ENCODE peak calls at places on chromosomes 3 and 15, in ten cellular contexts. B is activated CD8-positive, alpha-beta memory T cell treated with anti-CD3 and anti-CD28 coated beads, Interleukin-2, amount 50 U/mL, for 48 hours; I is right cardiac atrium; E is NCI-H1092; K is CD4-positive, alpha-beta T cell; D is GM10248; P is H4; J is foreskin fibroblast; L is activated CD4-positive, alpha-beta T cell treated with anti-CD3 and anti-CD28 coated beads, Interleukin-2, amount 50 U/mL, for 4 hours; Z is pancreas. A is an unnamed sample.

GRCh38 chr3:171391432-171391831 is 68.8 kb downstream of the TNIK start:
- DNase-seq in L (no peak), D (no peak), B (no peak), Z (no peak), P (no peak), E (no peak), J (no peak), I (no peak), K (no peak), A (no peak)

GRCh38 chr15:64909546-64909945 is 2.2 kb upstream of the ANKDD1A start:
- DNase-seq in L (no peak), K (no peak), B (no peak), P (no peak), D (no peak), Z (no peak), J (no peak), E (no peak), I (no peak), A (no peak)

GRCh38 chr3:45776611-45777010 is 19.7 kb downstream of the SLC6A20 start:
- DNase-seq in D (no peak), E (peak), B (no peak), K (no peak), I (no peak), J (no peak), Z (no peak), P (no peak), L (no peak), A (peak)

GRCh38 chr3:64011685-64012084 is 11.6 kb downstream of the PSMD6 start:
- DNase-seq in D (no peak), K (no peak), I (no peak), E (no peak), B (no peak), J (peak), L (no peak), P (no peak), Z (peak), A (no peak)

GRCh38 chr3:46087871-46088270 is 60.6 kb upstream of the XCR1 start:
- DNase-seq in L (no peak), B (no peak), D (no peak), I (peak), K (no peak), J (peak), P (peak), E (no peak), Z (no peak), A (no peak)

GRCh38 chr3:108091498-108092259 is 848 bp upstream of the CD47 start:
- DNase-seq in P (no peak), K (peak), L (peak), J (no peak), E (no peak), D (no peak), B (peak), Z (no peak), I (no peak), A (no peak)

GRCh38 chr3:37667359-37667758 is 194.3 kb upstream of the CTDSPL start:
- DNase-seq in J (no peak), B (no peak), Z (no peak), K (no peak), E (no peak), D (no peak), L (no peak), P (no peak), I (peak), A (no peak)

GRCh38 chr3:190862209-190863118 is at the start of gene GMNC:
- DNase-seq in L (no peak), Z (peak), E (no peak), D (peak), P (peak), B (peak), K (no peak), J (peak), I (peak), A (peak)

GRCh38 chr15:74543583-74543982 is 2.6 kb downstream of the ARID3B start:
- DNase-seq in Z (no peak), I (no peak), P (no peak), L (peak), B (no peak), K (no peak), D (no peak), J (no peak), E (no peak), A (no peak)

GRCh38 chr3:115634052-115634451 is 10.7 kb downstream of the GAP43 start:
- DNase-seq in B (no peak), I (no peak), D (no peak), P (no peak), E (no peak), L (no peak), J (no peak), K (no peak), Z (no peak), A (no peak)

GRCh38 chr3:71977525-71977924 is 192.6 kb upstream of the PROK2 start:
- DNase-seq in B (no peak), D (no peak), Z (no peak), L (no peak), E (no peak), K (no peak), I (no peak), J (no peak), P (no peak), A (no peak)

A was measured in ascending aorta.